ENCODE peak calls at places on chromosomes 4 and X, in five cellular contexts. Y, V, Q, P and W are unnamed samples.

GRCh38 chrX:136574548-136574947 is 42.5 kb downstream of the VGLL1 start:
- DNase-seq in Y (no peak), P (no peak), V (no peak), Q (no peak), W (no peak)

GRCh38 chr4:85928775-85929585 is 430.9 kb downstream of the MAPK10 start:
- DNase-seq in Q (peak), V (peak), Y (peak), P (no peak), W (peak)

GRCh38 chr4:161728929-161729328 is 434.9 kb downstream of the FSTL5 start:
- DNase-seq in Y (no peak), V (no peak), Q (no peak), P (no peak), W (no peak)

GRCh38 chrX:38717871-38718270 is 83.4 kb upstream of the MID1IP1 start:
- DNase-seq in V (peak), Y (no peak), P (no peak), Q (no peak), W (no peak)

GRCh38 chr4:185358514-185359433 is 37.0 kb downstream of the LRP2BP start:
- DNase-seq in Q (no peak), V (peak), Y (no peak), P (no peak), W (no peak)

GRCh38 chrX:39705299-39705698 is 392.5 kb downstream of the BCOR start:
- DNase-seq in V (peak), P (no peak), Y (peak), Q (peak), W (peak)

GRCh38 chr4:6472387-6473263 is at the start of gene PPP2R2C:
- DNase-seq in V (no peak), P (peak), Y (peak), Q (no peak), W (no peak)

GRCh38 chr4:10462876-10463275 is 5.7 kb upstream of the ZNF518B start:
- DNase-seq in Y (no peak), V (no peak), Q (no peak), P (no peak), W (no peak)

GRCh38 chrX:1466971-1467561 is 14.4 kb upstream of the ASMTL start:
- DNase-seq in Y (peak), V (no peak), P (peak), Q (peak), W (no peak)

GRCh38 chr4:57078685-57079521 is 31.3 kb downstream of the IGFBP7 start:
- DNase-seq in V (no peak), Q (no peak), P (no peak), Y (no peak), W (peak)

GRCh38 chr4:148874331-148874730 is 432.1 kb upstream of the NR3C2 start:
- DNase-seq in Y (no peak), V (no peak), P (no peak), Q (no peak), W (no peak)

GRCh38 chr4:53505947-53506346 is 85.3 kb downstream of the LNX1 start:
- DNase-seq in Y (no peak), P (no peak), Q (no peak), V (peak), W (no peak)

GRCh38 chrX:47568656-47569295 is 7.8 kb downstream of the ARAF start:
- DNase-seq in Q (no peak), V (no peak), Y (no peak), P (peak), W (peak)

GRCh38 chr4:159444668-159445067 is 341.8 kb downstream of the RAPGEF2 start:
- DNase-seq in Y (no peak), Q (no peak), P (no peak), V (peak), W (no peak)

GRCh38 chrX:37380920-37381319 is 31.8 kb downstream of the PRRG1 start:
- DNase-seq in Q (no peak), V (peak), Y (no peak), P (no peak), W (peak)

GRCh38 chr4:156516698-156517097 is 454.9 kb downstream of the PDGFC start:
- DNase-seq in P (no peak), Y (no peak), Q (no peak), V (peak), W (no peak)

GRCh38 chrX:71144651-71145050 is at the start of gene NLGN3:
- DNase-seq in P (peak), Q (no peak), V (no peak), Y (no peak), W (no peak)

DNA sequence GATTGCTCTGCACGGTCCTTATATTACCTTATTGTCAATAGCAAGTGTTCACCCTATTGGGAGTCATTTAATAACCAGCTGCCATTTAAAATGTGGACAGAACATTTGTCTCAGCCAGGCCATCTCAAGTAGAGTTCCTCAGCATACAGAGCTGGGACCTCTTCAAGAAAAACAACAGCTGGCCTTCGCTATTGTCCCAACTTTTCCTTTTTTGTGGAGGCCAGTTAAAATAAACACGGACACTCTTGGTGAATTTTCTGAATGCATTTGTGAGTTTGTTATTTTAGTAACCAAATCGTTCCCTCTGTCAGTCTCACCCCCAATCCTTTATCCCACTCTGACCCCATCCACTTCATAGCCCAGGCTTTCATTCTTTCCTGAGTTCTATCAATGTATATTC is 395.4 kb upstream of the PITX2 start:
- DNase-seq in Y (no peak), P (no peak), Q (no peak), V (no peak), W (no peak)
- TF ChIP-seq POLR2A in Y (no peak), P (no peak), Q (no peak), V (no peak), W (no peak)

DNA sequence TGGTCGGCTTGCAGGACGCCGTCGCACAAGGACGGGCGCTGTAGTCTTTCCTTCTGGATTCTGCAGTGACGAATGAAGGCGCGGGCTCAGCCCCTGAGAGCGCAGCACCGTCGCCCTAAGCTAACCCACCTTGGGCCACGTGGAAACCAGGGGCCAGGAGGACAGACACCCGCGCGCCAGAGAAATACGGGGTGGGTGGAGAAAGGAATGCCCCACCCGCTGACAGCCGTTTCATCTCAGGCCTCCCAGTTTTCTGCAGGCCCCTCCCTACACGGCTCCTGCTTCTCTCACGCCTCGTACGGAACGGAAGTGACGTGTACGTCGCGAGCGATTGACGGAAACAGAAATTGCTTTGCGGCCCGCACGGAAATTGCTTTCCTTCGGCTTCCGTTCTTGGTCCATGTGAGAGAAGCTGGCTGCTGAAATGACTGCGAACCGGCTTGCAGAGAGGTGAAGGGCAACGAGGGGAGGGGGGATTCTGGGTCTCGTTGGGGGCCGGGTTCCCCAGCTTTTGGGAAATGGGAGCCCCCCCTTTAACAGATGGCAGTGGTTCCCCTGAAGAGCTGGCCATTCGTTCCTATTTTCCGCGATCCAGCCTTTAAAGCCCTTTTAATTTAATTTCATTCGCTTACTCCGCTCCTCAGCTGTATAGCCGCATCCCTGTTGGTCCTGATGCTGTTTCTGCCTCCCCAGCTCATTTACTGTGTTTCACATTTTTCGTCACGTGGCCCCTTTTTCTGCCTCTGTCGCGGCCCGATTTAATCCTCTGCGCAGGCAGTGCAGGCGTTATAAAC is at the start of gene UTP14A:
- DNase-seq in V (peak), Y (peak), Q (peak), P (peak), W (peak)
- TF ChIP-seq POLR2A in V (peak), Y (peak), Q (no peak), P (peak), W (peak)

GRCh38 chr4:2795558-2796260 is 2.8 kb downstream of the SH3BP2 start:
- DNase-seq in P (no peak), Y (peak), V (no peak), Q (peak), W (peak)

GRCh38 chr4:2796261-2797187 is 3.6 kb downstream of the SH3BP2 start:
- DNase-seq in V (peak), P (no peak), Q (peak), Y (peak), W (peak)

GRCh38 chr4:2793578-2793919 is 664 bp downstream of the SH3BP2 start:
- DNase-seq in V (peak), Y (peak), Q (peak), P (no peak), W (no peak)

GRCh38 chr4:2793920-2794706 is 1.2 kb downstream of the SH3BP2 start:
- DNase-seq in V (no peak), Q (peak), Y (peak), P (no peak), W (peak)

DNA sequence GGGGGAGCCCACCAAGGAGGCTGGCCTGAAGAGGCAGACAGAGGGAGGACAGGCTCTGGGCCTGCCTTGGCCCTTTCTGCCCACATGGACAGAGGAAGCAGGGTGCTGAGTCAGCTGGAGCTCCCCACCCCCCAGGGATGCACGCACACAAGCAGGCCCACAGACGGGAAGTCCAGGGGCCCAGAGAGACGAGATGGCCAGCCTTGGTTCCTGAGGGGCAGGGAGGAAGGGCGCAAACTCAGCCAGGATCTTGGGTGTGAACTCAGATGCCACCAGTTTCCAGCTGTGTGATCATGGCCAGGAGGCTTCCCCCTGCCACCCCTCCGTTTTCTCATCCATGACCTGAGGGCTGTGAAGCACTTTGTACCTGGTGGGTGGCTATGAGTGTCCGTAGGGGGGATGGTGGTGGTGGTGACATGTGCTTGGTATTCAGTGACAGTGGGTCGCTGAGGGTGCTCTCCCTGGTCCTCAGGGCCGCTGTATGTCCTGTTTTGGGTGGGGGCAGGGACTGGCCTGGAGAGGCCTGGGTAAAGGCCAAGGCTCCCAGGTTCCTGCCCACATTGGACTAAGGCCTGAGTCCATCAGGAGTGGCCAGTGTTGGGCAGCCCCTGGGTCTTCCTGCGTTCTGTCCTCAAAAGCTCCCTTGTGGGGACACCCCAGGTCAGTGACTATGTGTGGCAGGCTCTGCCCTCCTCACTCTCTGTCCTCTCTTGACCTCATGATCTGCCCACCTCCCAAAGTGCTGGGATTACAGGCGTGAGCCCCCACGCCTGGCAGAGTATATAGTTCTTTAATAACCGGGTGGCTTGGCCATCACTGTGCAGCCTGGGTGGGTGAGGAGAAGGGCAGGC is 2.0 kb downstream of the SH3BP2 start:
- DNase-seq in Q (peak), Y (peak), V (peak), P (no peak), W (peak)
- TF ChIP-seq POLR2A in Q (no peak), Y (no peak), V (peak), P (no peak), W (no peak)

GRCh38 chr4:8211737-8212581 is 12.9 kb downstream of the SH3TC1 start:
- DNase-seq in V (no peak), Q (no peak), P (no peak), Y (no peak), W (no peak)
- TF ChIP-seq POLR2A in V (no peak), Q (no peak), P (no peak), Y (no peak), W (no peak)

DNA sequence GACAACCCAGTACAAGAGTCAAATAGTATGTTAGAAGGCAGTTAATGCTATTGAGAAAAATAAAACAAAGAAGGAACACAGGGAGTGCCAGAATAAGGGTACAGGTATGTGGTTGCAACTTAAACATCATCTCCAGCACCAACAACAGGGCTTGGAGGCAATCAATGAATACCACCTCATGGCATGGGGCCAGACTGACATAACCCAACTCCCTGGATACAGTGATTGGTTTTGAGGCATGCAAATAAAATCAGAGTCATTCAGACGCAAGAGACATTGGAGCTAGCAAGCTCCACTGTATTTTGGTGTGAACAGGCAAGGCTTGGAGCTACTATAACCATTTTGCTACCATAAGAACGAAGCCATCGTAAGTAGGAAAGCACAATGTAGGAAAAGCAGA is 56.7 kb downstream of the PPP3CA start:
- DNase-seq in V (no peak), Y (no peak), P (no peak), Q (no peak), W (no peak)
- TF ChIP-seq POLR2A in V (no peak), Y (no peak), P (no peak), Q (no peak), W (no peak)